ENCODE peak calls at places on chromosomes 5 and 9, in four cellular contexts. One of them, this sample, is unnamed.

GRCh38 chr9:98994226-98995058 is 50.7 kb downstream of the COL15A1 start:
- DNase-seq in colonic mucosa: no peak
- DNase-seq in uterus: no peak
- DNase-seq in SK-N-SH: no peak
- DNase-seq in this sample: no peak

GRCh38 chr5:78776637-78777036 is 128.1 kb upstream of the LHFPL2 start:
- DNase-seq in colonic mucosa: no peak
- DNase-seq in uterus: no peak
- DNase-seq in SK-N-SH: no peak
- DNase-seq in this sample: no peak

GRCh38 chr5:57037355-57037754 is 85.4 kb upstream of the MIER3 start:
- DNase-seq in colonic mucosa: no peak
- DNase-seq in uterus: no peak
- DNase-seq in SK-N-SH: peak; percentile 15
- DNase-seq in this sample: no peak

GRCh38 chr9:91378695-91379127 is 17.0 kb upstream of the AUH start:
- DNase-seq in colonic mucosa: no peak
- DNase-seq in uterus: peak; percentile 28
- DNase-seq in SK-N-SH: no peak
- DNase-seq in this sample: no peak

GRCh38 chr5:73955447-73955846 is 329.5 kb downstream of the ARHGEF28 start:
- DNase-seq in colonic mucosa: no peak
- DNase-seq in uterus: no peak
- DNase-seq in SK-N-SH: no peak
- DNase-seq in this sample: no peak

GRCh38 chr9:38370231-38370630 is 22.3 kb upstream of the ALDH1B1 start:
- DNase-seq in colonic mucosa: no peak
- DNase-seq in uterus: no peak
- DNase-seq in SK-N-SH: no peak
- DNase-seq in this sample: no peak

GRCh38 chr5:143889986-143890385 is 78.0 kb downstream of the HMHB1 start:
- DNase-seq in colonic mucosa: no peak
- DNase-seq in uterus: no peak
- DNase-seq in SK-N-SH: no peak
- DNase-seq in this sample: no peak

GRCh38 chr5:125536582-125536981 is 790.1 kb upstream of the ZNF608 start:
- DNase-seq in colonic mucosa: no peak
- DNase-seq in uterus: no peak
- DNase-seq in SK-N-SH: no peak
- DNase-seq in this sample: no peak

GRCh38 chr5:10653033-10653432 is 89.2 kb downstream of the ANKRD33B start:
- DNase-seq in colonic mucosa: peak; percentile 42
- DNase-seq in uterus: no peak
- DNase-seq in SK-N-SH: no peak
- DNase-seq in this sample: no peak

GRCh38 chr9:117929873-117930272 is 225.7 kb downstream of the TLR4 start:
- DNase-seq in colonic mucosa: no peak
- DNase-seq in uterus: no peak
- DNase-seq in SK-N-SH: no peak
- DNase-seq in this sample: no peak

GRCh38 chr9:93669116-93669957 is 93.0 kb downstream of the PHF2 start:
- DNase-seq in colonic mucosa: peak; percentile 12
- DNase-seq in uterus: peak; percentile 8
- DNase-seq in SK-N-SH: no peak
- DNase-seq in this sample: peak; percentile 48

GRCh38 chr9:74951107-74951720 is 1.5 kb downstream of the C9orf40 start:
- DNase-seq in colonic mucosa: peak; percentile 23
- DNase-seq in uterus: no peak
- DNase-seq in SK-N-SH: no peak
- DNase-seq in this sample: no peak

GRCh38 chr9:75803130-75803529 is 87.3 kb upstream of the PCSK5 start:
- DNase-seq in colonic mucosa: no peak
- DNase-seq in uterus: no peak
- DNase-seq in SK-N-SH: no peak
- DNase-seq in this sample: no peak

GRCh38 chr9:135282001-135282731 is 194.7 kb downstream of the OLFM1 start:
- DNase-seq in colonic mucosa: peak; percentile 82
- DNase-seq in uterus: peak; percentile 51
- DNase-seq in SK-N-SH: peak; percentile 89
- DNase-seq in this sample: no peak

GRCh38 chr5:27353970-27354369 is 315.6 kb upstream of the CDH9 start:
- DNase-seq in colonic mucosa: no peak
- DNase-seq in uterus: no peak
- DNase-seq in SK-N-SH: no peak
- DNase-seq in this sample: no peak

GRCh38 chr5:138610468-138611294 is 35.5 kb upstream of the HSPA9 start:
- DNase-seq in colonic mucosa: no peak
- DNase-seq in uterus: peak; percentile 19
- DNase-seq in SK-N-SH: peak; percentile 64
- DNase-seq in this sample: no peak

GRCh38 chr5:150070277-150070638 is 16.1 kb downstream of the CSF1R start:
- DNase-seq in colonic mucosa: no peak
- DNase-seq in uterus: peak; percentile 7
- DNase-seq in SK-N-SH: no peak
- DNase-seq in this sample: no peak

GRCh38 chr5:95760291-95761191 is 29.4 kb downstream of the RHOBTB3 start:
- DNase-seq in colonic mucosa: no peak
- DNase-seq in uterus: no peak
- DNase-seq in SK-N-SH: no peak
- DNase-seq in this sample: no peak

GRCh38 chr5:65539827-65540226 is 23.1 kb downstream of the CENPK start:
- DNase-seq in colonic mucosa: no peak
- DNase-seq in uterus: no peak
- DNase-seq in SK-N-SH: no peak
- DNase-seq in this sample: no peak

GRCh38 chr5:82335807-82336206 is 57.7 kb upstream of the RPS23 start:
- DNase-seq in colonic mucosa: no peak
- DNase-seq in uterus: no peak
- DNase-seq in SK-N-SH: no peak
- DNase-seq in this sample: no peak

GRCh38 chr5:143887901-143888648 is 76.1 kb downstream of the HMHB1 start:
- DNase-seq in colonic mucosa: no peak
- DNase-seq in uterus: no peak
- DNase-seq in SK-N-SH: no peak
- DNase-seq in this sample: no peak

GRCh38 chr5:73816656-73817420 is 190.8 kb downstream of the ARHGEF28 start:
- DNase-seq in colonic mucosa: no peak
- DNase-seq in uterus: no peak
- DNase-seq in SK-N-SH: no peak
- DNase-seq in this sample: no peak

GRCh38 chr5:116563909-116564308 is 10.7 kb downstream of the SEMA6A start:
- DNase-seq in colonic mucosa: no peak
- DNase-seq in uterus: no peak
- DNase-seq in SK-N-SH: no peak
- DNase-seq in this sample: no peak

GRCh38 chr9:128124873-128125574 is 2.5 kb downstream of the PTGES2 start:
- DNase-seq in colonic mucosa: peak; percentile 90
- DNase-seq in uterus: no peak
- DNase-seq in SK-N-SH: peak; percentile 58
- DNase-seq in this sample: no peak

GRCh38 chr9:107443786-107444185 is 45.8 kb downstream of the KLF4 start:
- DNase-seq in colonic mucosa: no peak
- DNase-seq in uterus: no peak
- DNase-seq in SK-N-SH: no peak
- DNase-seq in this sample: no peak

GRCh38 chr9:103410059-103410458 is 414.9 kb downstream of the CYLC2 start:
- DNase-seq in colonic mucosa: no peak
- DNase-seq in uterus: no peak
- DNase-seq in SK-N-SH: no peak
- DNase-seq in this sample: no peak

GRCh38 chr9:137959641-137960411 is 82.2 kb downstream of the CACNA1B start:
- DNase-seq in colonic mucosa: no peak
- DNase-seq in uterus: no peak
- DNase-seq in SK-N-SH: no peak
- DNase-seq in this sample: no peak

GRCh38 chr5:59564895-59565294 is 328.6 kb downstream of the PDE4D start:
- DNase-seq in colonic mucosa: peak; percentile 31
- DNase-seq in uterus: no peak
- DNase-seq in SK-N-SH: no peak
- DNase-seq in this sample: no peak

GRCh38 chr5:179124853-179125788 is 64.9 kb downstream of the ZNF354C start:
- DNase-seq in colonic mucosa: no peak
- DNase-seq in uterus: no peak
- DNase-seq in SK-N-SH: no peak
- DNase-seq in this sample: no peak
- H3K9me3 ChIP-seq in colonic mucosa: no peaks in the 10 kb centered on the region
- H3K9me3 ChIP-seq in uterus: no peaks in the 10 kb centered on the region
- H3K9me3 ChIP-seq in SK-N-SH: no peaks in the 10 kb centered on the region
- H3K9me3 ChIP-seq in this sample: no peaks in the 10 kb centered on the region

DNA sequence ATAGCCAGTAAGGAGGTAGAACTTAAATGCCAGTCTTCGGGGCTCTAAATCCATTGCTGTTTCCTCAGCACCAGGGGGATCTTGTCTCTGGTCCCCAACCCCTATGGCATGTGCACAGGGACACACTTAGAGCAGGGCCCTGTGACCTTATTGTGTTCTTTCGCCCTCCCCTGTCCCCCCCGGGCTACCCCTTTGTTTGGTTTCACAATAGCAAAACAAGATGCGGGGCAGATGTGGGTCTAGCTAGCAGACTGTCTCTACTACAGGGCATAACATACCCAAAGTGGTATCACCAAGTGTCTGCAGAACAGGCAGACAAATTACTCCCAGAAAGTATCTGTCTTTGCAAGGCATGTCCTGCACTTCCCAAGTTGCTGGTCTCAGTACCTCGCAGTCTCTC is 2.1 kb downstream of the FBLL1 start:
- DNase-seq in colonic mucosa: no peak
- DNase-seq in uterus: no peak
- DNase-seq in SK-N-SH: no peak
- DNase-seq in this sample: no peak
- H3K4me3 ChIP-seq in colonic mucosa: no peak overlapping the region
- H3K4me3 ChIP-seq in uterus: no peak overlapping the region
- H3K4me3 ChIP-seq in SK-N-SH: no peak overlapping the region
- H3K4me3 ChIP-seq in this sample: no peak overlapping the region

DNA sequence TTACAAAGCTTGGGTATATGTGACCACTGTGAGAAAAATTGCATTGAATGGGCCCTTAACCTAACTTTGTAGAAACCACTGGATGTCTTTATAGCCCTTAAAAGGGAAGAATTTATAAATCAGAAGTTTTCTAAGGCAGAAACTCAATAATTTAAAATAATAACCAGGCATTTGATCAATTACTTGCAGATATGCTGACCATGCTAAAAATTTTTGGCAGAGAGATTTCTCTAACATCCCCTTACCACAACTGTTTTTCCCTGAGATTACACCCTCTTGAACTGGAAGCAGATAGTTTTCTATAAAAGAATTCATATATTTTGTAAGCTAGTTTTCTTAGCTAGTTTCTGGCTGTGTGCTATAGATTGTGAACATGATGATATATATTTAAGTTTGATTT is 428.3 kb downstream of the KIF4B start:
- DNase-seq in colonic mucosa: no peak
- DNase-seq in uterus: no peak
- DNase-seq in SK-N-SH: no peak
- DNase-seq in this sample: no peak
- H3K9me3 ChIP-seq in colonic mucosa: no peaks in the 10 kb centered on the region
- H3K9me3 ChIP-seq in uterus: no peaks in the 10 kb centered on the region
- H3K9me3 ChIP-seq in SK-N-SH: no peaks in the 10 kb centered on the region
- H3K9me3 ChIP-seq in this sample: no peaks in the 10 kb centered on the region

GRCh38 chr9:31078175-31078574 is 1306.3 kb upstream of the ACO1 start:
- DNase-seq in colonic mucosa: no peak
- DNase-seq in uterus: no peak
- DNase-seq in SK-N-SH: no peak
- DNase-seq in this sample: no peak
- H3K4me3 ChIP-seq in colonic mucosa: no peak overlapping the region
- H3K4me3 ChIP-seq in uterus: no peak overlapping the region
- H3K4me3 ChIP-seq in SK-N-SH: no peak overlapping the region
- H3K4me3 ChIP-seq in this sample: no peak overlapping the region

GRCh38 chr5:162768962-162769464 is 668.4 kb upstream of the CCNG1 start:
- DNase-seq in colonic mucosa: no peak
- DNase-seq in uterus: no peak
- DNase-seq in SK-N-SH: no peak
- DNase-seq in this sample: no peak
- H3K9me3 ChIP-seq in colonic mucosa: no peaks in the 10 kb centered on the region
- H3K9me3 ChIP-seq in uterus: no peaks in the 10 kb centered on the region
- H3K9me3 ChIP-seq in SK-N-SH: no peaks in the 10 kb centered on the region
- H3K9me3 ChIP-seq in this sample: no peaks in the 10 kb centered on the region

This sample was measured in right atrium auricular region.